ENCODE peak calls at places on chromosomes 4 and X, in seven cellular contexts. One of them, this sample, is unnamed.

GRCh38 chr4:8241895-8242696 is 27.5 kb upstream of the HTRA3 start:
- DNase-seq in CD4-positive, alpha-beta T cell: peak
- DNase-seq in body of pancreas: peak
- DNase-seq in mesendoderm: peak
- DNase-seq in H9: peak
- DNase-seq in naive thymus-derived CD4-positive, alpha-beta T cell: peak
- DNase-seq in adrenal gland: peak
- DNase-seq in this sample: peak

GRCh38 chrX:97290199-97290598 is 406.5 kb downstream of the RPA4 start:
- DNase-seq in body of pancreas: no peak
- DNase-seq in adrenal gland: no peak
- DNase-seq in H9: peak
- DNase-seq in mesendoderm: peak
- DNase-seq in CD4-positive, alpha-beta T cell: no peak
- DNase-seq in naive thymus-derived CD4-positive, alpha-beta T cell: no peak
- DNase-seq in this sample: no peak

GRCh38 chrX:17082831-17083230 is 136.4 kb downstream of the REPS2 start:
- DNase-seq in adrenal gland: no peak
- DNase-seq in naive thymus-derived CD4-positive, alpha-beta T cell: no peak
- DNase-seq in body of pancreas: peak
- DNase-seq in H9: no peak
- DNase-seq in mesendoderm: peak
- DNase-seq in CD4-positive, alpha-beta T cell: no peak
- DNase-seq in this sample: no peak

GRCh38 chrX:123860506-123860840 is 620 bp downstream of the XIAP start:
- DNase-seq in mesendoderm: no peak
- DNase-seq in naive thymus-derived CD4-positive, alpha-beta T cell: peak
- DNase-seq in adrenal gland: no peak
- DNase-seq in H9: no peak
- DNase-seq in body of pancreas: no peak
- DNase-seq in CD4-positive, alpha-beta T cell: no peak
- DNase-seq in this sample: no peak

GRCh38 chr4:117957570-117957969 is 76.7 kb upstream of the NDST3 start:
- DNase-seq in adrenal gland: no peak
- DNase-seq in H9: no peak
- DNase-seq in mesendoderm: no peak
- DNase-seq in body of pancreas: no peak
- DNase-seq in CD4-positive, alpha-beta T cell: no peak
- DNase-seq in naive thymus-derived CD4-positive, alpha-beta T cell: no peak
- DNase-seq in this sample: no peak

GRCh38 chrX:12979630-12980015 is 4.7 kb downstream of the TMSB4X start:
- DNase-seq in naive thymus-derived CD4-positive, alpha-beta T cell: no peak
- DNase-seq in CD4-positive, alpha-beta T cell: no peak
- DNase-seq in body of pancreas: no peak
- DNase-seq in H9: no peak
- DNase-seq in mesendoderm: no peak
- DNase-seq in adrenal gland: no peak
- DNase-seq in this sample: no peak

GRCh38 chr4:173829565-173829964 is 299.5 kb upstream of the HAND2 start:
- DNase-seq in body of pancreas: no peak
- DNase-seq in mesendoderm: no peak
- DNase-seq in CD4-positive, alpha-beta T cell: no peak
- DNase-seq in H9: no peak
- DNase-seq in adrenal gland: no peak
- DNase-seq in naive thymus-derived CD4-positive, alpha-beta T cell: no peak
- DNase-seq in this sample: no peak

GRCh38 chr4:19983072-19983471 is 268.6 kb upstream of the SLIT2 start:
- DNase-seq in CD4-positive, alpha-beta T cell: no peak
- DNase-seq in naive thymus-derived CD4-positive, alpha-beta T cell: no peak
- DNase-seq in body of pancreas: no peak
- DNase-seq in adrenal gland: no peak
- DNase-seq in mesendoderm: no peak
- DNase-seq in H9: no peak
- DNase-seq in this sample: no peak

GRCh38 chr4:184746532-184746870 is 12.6 kb upstream of the CENPU start:
- DNase-seq in body of pancreas: peak
- DNase-seq in adrenal gland: peak
- DNase-seq in H9: no peak
- DNase-seq in naive thymus-derived CD4-positive, alpha-beta T cell: no peak
- DNase-seq in mesendoderm: peak
- DNase-seq in CD4-positive, alpha-beta T cell: no peak
- DNase-seq in this sample: peak

GRCh38 chrX:112800901-112801775 is 39.5 kb downstream of the AMOT start:
- DNase-seq in H9: no peak
- DNase-seq in mesendoderm: peak
- DNase-seq in CD4-positive, alpha-beta T cell: no peak
- DNase-seq in body of pancreas: no peak
- DNase-seq in naive thymus-derived CD4-positive, alpha-beta T cell: no peak
- DNase-seq in adrenal gland: no peak
- DNase-seq in this sample: peak

GRCh38 chrX:39813631-39814246 is 284.0 kb downstream of the BCOR start:
- DNase-seq in mesendoderm: no peak
- DNase-seq in body of pancreas: peak
- DNase-seq in CD4-positive, alpha-beta T cell: no peak
- DNase-seq in H9: no peak
- DNase-seq in adrenal gland: peak
- DNase-seq in naive thymus-derived CD4-positive, alpha-beta T cell: no peak
- DNase-seq in this sample: peak

GRCh38 chrX:75278991-75279390 is 5.1 kb downstream of the UPRT start:
- DNase-seq in H9: peak
- DNase-seq in naive thymus-derived CD4-positive, alpha-beta T cell: no peak
- DNase-seq in CD4-positive, alpha-beta T cell: no peak
- DNase-seq in mesendoderm: peak
- DNase-seq in body of pancreas: no peak
- DNase-seq in adrenal gland: no peak
- DNase-seq in this sample: no peak

GRCh38 chrX:17705211-17705610 is 32.1 kb upstream of the SCML1 start:
- DNase-seq in naive thymus-derived CD4-positive, alpha-beta T cell: no peak
- DNase-seq in body of pancreas: no peak
- DNase-seq in CD4-positive, alpha-beta T cell: no peak
- DNase-seq in H9: no peak
- DNase-seq in mesendoderm: no peak
- DNase-seq in adrenal gland: no peak
- DNase-seq in this sample: no peak

GRCh38 chrX:30570505-30570904 is 7.1 kb downstream of the TASL start:
- DNase-seq in naive thymus-derived CD4-positive, alpha-beta T cell: no peak
- DNase-seq in H9: no peak
- DNase-seq in mesendoderm: no peak
- DNase-seq in adrenal gland: no peak
- DNase-seq in body of pancreas: no peak
- DNase-seq in CD4-positive, alpha-beta T cell: no peak
- DNase-seq in this sample: no peak

GRCh38 chr4:78720994-78721677 is 55.0 kb upstream of the BMP2K start:
- DNase-seq in adrenal gland: peak
- DNase-seq in naive thymus-derived CD4-positive, alpha-beta T cell: peak
- DNase-seq in CD4-positive, alpha-beta T cell: peak
- DNase-seq in body of pancreas: peak
- DNase-seq in H9: no peak
- DNase-seq in mesendoderm: no peak
- DNase-seq in this sample: no peak

GRCh38 chr4:71147261-71147660 is 153.8 kb downstream of the DCK start:
- DNase-seq in H9: no peak
- DNase-seq in body of pancreas: no peak
- DNase-seq in adrenal gland: no peak
- DNase-seq in naive thymus-derived CD4-positive, alpha-beta T cell: no peak
- DNase-seq in mesendoderm: no peak
- DNase-seq in CD4-positive, alpha-beta T cell: no peak
- DNase-seq in this sample: no peak

GRCh38 chr4:127698789-127699200 is 31.4 kb upstream of the SLC25A31 start:
- DNase-seq in CD4-positive, alpha-beta T cell: no peak
- DNase-seq in H9: no peak
- DNase-seq in adrenal gland: peak
- DNase-seq in body of pancreas: no peak
- DNase-seq in naive thymus-derived CD4-positive, alpha-beta T cell: no peak
- DNase-seq in mesendoderm: no peak
- DNase-seq in this sample: peak

GRCh38 chr4:185712350-185713024 is 99.5 kb downstream of the SORBS2 start:
- DNase-seq in naive thymus-derived CD4-positive, alpha-beta T cell: no peak
- DNase-seq in mesendoderm: no peak
- DNase-seq in CD4-positive, alpha-beta T cell: no peak
- DNase-seq in body of pancreas: no peak
- DNase-seq in adrenal gland: no peak
- DNase-seq in H9: no peak
- DNase-seq in this sample: no peak

GRCh38 chrX:65985922-65986588 is 53.8 kb downstream of the VSIG4 start:
- DNase-seq in mesendoderm: peak
- DNase-seq in CD4-positive, alpha-beta T cell: peak
- DNase-seq in naive thymus-derived CD4-positive, alpha-beta T cell: peak
- DNase-seq in body of pancreas: peak
- DNase-seq in adrenal gland: peak
- DNase-seq in H9: peak
- DNase-seq in this sample: no peak

GRCh38 chr4:140130677-140131076 is 23.3 kb downstream of the MAML3 start:
- DNase-seq in naive thymus-derived CD4-positive, alpha-beta T cell: no peak
- DNase-seq in H9: no peak
- DNase-seq in adrenal gland: peak
- DNase-seq in CD4-positive, alpha-beta T cell: no peak
- DNase-seq in mesendoderm: no peak
- DNase-seq in body of pancreas: no peak
- DNase-seq in this sample: no peak

GRCh38 chrX:19695884-19696283 is 180.6 kb upstream of the MAP3K15 start:
- DNase-seq in CD4-positive, alpha-beta T cell: no peak
- DNase-seq in body of pancreas: no peak
- DNase-seq in adrenal gland: no peak
- DNase-seq in naive thymus-derived CD4-positive, alpha-beta T cell: no peak
- DNase-seq in H9: no peak
- DNase-seq in mesendoderm: no peak
- DNase-seq in this sample: no peak

GRCh38 chr4:41878991-41879491 is 56.2 kb upstream of the TMEM33 start:
- DNase-seq in body of pancreas: no peak
- DNase-seq in H9: peak
- DNase-seq in naive thymus-derived CD4-positive, alpha-beta T cell: no peak
- DNase-seq in CD4-positive, alpha-beta T cell: no peak
- DNase-seq in mesendoderm: peak
- DNase-seq in adrenal gland: no peak
- DNase-seq in this sample: peak

GRCh38 chr4:69858683-69859082 is 1.3 kb downstream of the SULT1E1 start:
- DNase-seq in H9: no peak
- DNase-seq in adrenal gland: no peak
- DNase-seq in naive thymus-derived CD4-positive, alpha-beta T cell: no peak
- DNase-seq in mesendoderm: no peak
- DNase-seq in CD4-positive, alpha-beta T cell: no peak
- DNase-seq in body of pancreas: peak
- DNase-seq in this sample: no peak

GRCh38 chrX:121298499-121298898 is 251.1 kb downstream of the GLUD2 start:
- DNase-seq in body of pancreas: no peak
- DNase-seq in adrenal gland: no peak
- DNase-seq in CD4-positive, alpha-beta T cell: no peak
- DNase-seq in naive thymus-derived CD4-positive, alpha-beta T cell: no peak
- DNase-seq in H9: no peak
- DNase-seq in mesendoderm: no peak
- DNase-seq in this sample: no peak

GRCh38 chrX:38732866-38733265 is 68.4 kb upstream of the MID1IP1 start:
- DNase-seq in body of pancreas: no peak
- DNase-seq in H9: no peak
- DNase-seq in naive thymus-derived CD4-positive, alpha-beta T cell: no peak
- DNase-seq in mesendoderm: no peak
- DNase-seq in adrenal gland: no peak
- DNase-seq in CD4-positive, alpha-beta T cell: no peak
- DNase-seq in this sample: no peak

GRCh38 chrX:138858438-138858837 is 146.9 kb upstream of the FGF13 start:
- DNase-seq in adrenal gland: no peak
- DNase-seq in H9: no peak
- DNase-seq in mesendoderm: peak
- DNase-seq in naive thymus-derived CD4-positive, alpha-beta T cell: no peak
- DNase-seq in CD4-positive, alpha-beta T cell: no peak
- DNase-seq in body of pancreas: no peak
- DNase-seq in this sample: no peak

GRCh38 chrX:45322382-45322781 is 121.7 kb upstream of the DIPK2B start:
- DNase-seq in mesendoderm: peak
- DNase-seq in H9: peak
- DNase-seq in naive thymus-derived CD4-positive, alpha-beta T cell: no peak
- DNase-seq in body of pancreas: peak
- DNase-seq in CD4-positive, alpha-beta T cell: no peak
- DNase-seq in adrenal gland: peak
- DNase-seq in this sample: peak

GRCh38 chr4:101104264-101105052 is 242.9 kb downstream of the PPP3CA start:
- DNase-seq in H9: no peak
- DNase-seq in body of pancreas: no peak
- DNase-seq in naive thymus-derived CD4-positive, alpha-beta T cell: no peak
- DNase-seq in mesendoderm: no peak
- DNase-seq in CD4-positive, alpha-beta T cell: no peak
- DNase-seq in adrenal gland: no peak
- DNase-seq in this sample: no peak

GRCh38 chrX:132622130-132622529 is 133.3 kb upstream of the MBNL3 start:
- DNase-seq in mesendoderm: peak
- DNase-seq in naive thymus-derived CD4-positive, alpha-beta T cell: no peak
- DNase-seq in H9: no peak
- DNase-seq in body of pancreas: no peak
- DNase-seq in CD4-positive, alpha-beta T cell: no peak
- DNase-seq in adrenal gland: no peak
- DNase-seq in this sample: no peak

GRCh38 chrX:77087529-77088169 is 359.5 kb upstream of the FGF16 start:
- DNase-seq in adrenal gland: peak
- DNase-seq in CD4-positive, alpha-beta T cell: no peak
- DNase-seq in H9: no peak
- DNase-seq in naive thymus-derived CD4-positive, alpha-beta T cell: no peak
- DNase-seq in body of pancreas: peak
- DNase-seq in mesendoderm: no peak
- DNase-seq in this sample: no peak
- H3K27ac ChIP-seq in adrenal gland: no peak
- H3K27ac ChIP-seq in CD4-positive, alpha-beta T cell: no peak
- H3K27ac ChIP-seq in H9: no peak
- H3K27ac ChIP-seq in naive thymus-derived CD4-positive, alpha-beta T cell: no peak
- H3K27ac ChIP-seq in body of pancreas: no peak
- H3K27ac ChIP-seq in mesendoderm: no peak
- H3K27ac ChIP-seq in this sample: no peak

GRCh38 chrX:153952373-153953026 is 8.1 kb upstream of the RENBP start:
- DNase-seq in CD4-positive, alpha-beta T cell: no peak
- DNase-seq in mesendoderm: no peak
- DNase-seq in adrenal gland: no peak
- DNase-seq in H9: no peak
- DNase-seq in body of pancreas: no peak
- DNase-seq in naive thymus-derived CD4-positive, alpha-beta T cell: no peak
- DNase-seq in this sample: no peak
- H3K27ac ChIP-seq in CD4-positive, alpha-beta T cell: no peak
- H3K27ac ChIP-seq in mesendoderm: no peak
- H3K27ac ChIP-seq in adrenal gland: no peak
- H3K27ac ChIP-seq in H9: no peak
- H3K27ac ChIP-seq in body of pancreas: no peak
- H3K27ac ChIP-seq in naive thymus-derived CD4-positive, alpha-beta T cell: no peak
- H3K27ac ChIP-seq in this sample: no peak

DNA sequence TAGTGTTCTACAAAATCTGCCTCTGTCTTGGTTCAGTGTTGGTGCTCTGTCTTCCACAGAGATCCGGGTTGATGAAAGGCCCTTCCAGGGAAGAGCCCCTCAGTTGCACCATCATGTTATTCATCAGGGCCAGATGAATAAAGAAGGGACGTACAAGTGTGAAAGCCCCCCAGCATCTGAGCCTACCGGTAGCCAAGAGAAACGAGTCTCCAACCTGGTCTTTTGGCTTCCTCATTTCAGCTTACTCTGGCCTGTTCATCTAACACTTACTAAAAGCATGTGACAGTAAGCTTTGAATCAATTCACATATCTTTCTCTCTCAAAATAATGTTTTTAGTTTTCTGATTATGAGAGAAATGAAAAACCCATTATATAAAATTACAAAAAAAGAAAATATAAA is 19.2 kb downstream of the MEPE start:
- DNase-seq in body of pancreas: no peak
- DNase-seq in CD4-positive, alpha-beta T cell: no peak
- DNase-seq in mesendoderm: no peak
- DNase-seq in adrenal gland: no peak
- DNase-seq in H9: no peak
- DNase-seq in naive thymus-derived CD4-positive, alpha-beta T cell: no peak
- DNase-seq in this sample: no peak
- H3K27ac ChIP-seq in body of pancreas: peak
- H3K27ac ChIP-seq in CD4-positive, alpha-beta T cell: no peak
- H3K27ac ChIP-seq in mesendoderm: no peak
- H3K27ac ChIP-seq in adrenal gland: no peak
- H3K27ac ChIP-seq in H9: no peak
- H3K27ac ChIP-seq in naive thymus-derived CD4-positive, alpha-beta T cell: no peak
- H3K27ac ChIP-seq in this sample: no peak

GRCh38 chrX:78754917-78755316 is 7.4 kb downstream of the LPAR4 start:
- DNase-seq in H9: no peak
- DNase-seq in CD4-positive, alpha-beta T cell: no peak
- DNase-seq in body of pancreas: no peak
- DNase-seq in adrenal gland: no peak
- DNase-seq in mesendoderm: no peak
- DNase-seq in naive thymus-derived CD4-positive, alpha-beta T cell: no peak
- DNase-seq in this sample: no peak
- H3K27ac ChIP-seq in H9: no peak
- H3K27ac ChIP-seq in CD4-positive, alpha-beta T cell: no peak
- H3K27ac ChIP-seq in body of pancreas: no peak
- H3K27ac ChIP-seq in adrenal gland: no peak
- H3K27ac ChIP-seq in mesendoderm: no peak
- H3K27ac ChIP-seq in naive thymus-derived CD4-positive, alpha-beta T cell: no peak
- H3K27ac ChIP-seq in this sample: no peak